ENCODE peak calls at places on chromosomes 3 and 15, in nine cellular contexts. W is AG04450, Q is stomach, J is psoas muscle, O is RWPE2, P is dorsolateral prefrontal cortex, T is transverse colon, L is upper lobe of right lung, F is IMR-90. S is an unnamed sample.

GRCh38 chr3:8646313-8646938 is 1.8 kb upstream of the SSUH2 start:
- DNase-seq in W (no peak), Q (no peak), J (no peak), O (no peak), P (no peak), T (no peak), L (no peak), F (no peak), S (no peak)

GRCh38 chr3:194540268-194540937 is 53.6 kb upstream of the ATP13A3 start:
- DNase-seq in W (no peak), Q (peak), J (no peak), O (no peak), P (peak), T (no peak), L (no peak), F (peak), S (no peak)

GRCh38 chr3:139307601-139308146 is 36.1 kb upstream of the MRPS22 start:
- DNase-seq in W (no peak), Q (no peak), J (no peak), O (no peak), P (no peak), T (no peak), L (no peak), F (no peak), S (no peak)

GRCh38 chr15:56984681-56985515 is 66.5 kb downstream of the TCF12 start:
- DNase-seq in W (no peak), Q (no peak), J (no peak), O (no peak), P (no peak), T (no peak), L (no peak), F (peak), S (no peak)

GRCh38 chr3:126212629-126213375 is 32.4 kb upstream of the ALDH1L1 start:
- DNase-seq in W (no peak), Q (peak), J (peak), O (no peak), P (no peak), T (peak), L (peak), F (peak), S (no peak)

GRCh38 chr3:55167586-55168317 is 239.9 kb upstream of the LRTM1 start:
- DNase-seq in W (peak), Q (no peak), J (no peak), O (no peak), P (no peak), T (no peak), L (no peak), F (peak), S (no peak)

GRCh38 chr3:73694988-73695757 is 70.4 kb upstream of the PDZRN3 start:
- DNase-seq in W (no peak), Q (no peak), J (no peak), O (no peak), P (no peak), T (no peak), L (no peak), F (no peak), S (no peak)

GRCh38 chr3:55191911-55192787 is 264.3 kb upstream of the LRTM1 start:
- DNase-seq in W (peak), Q (no peak), J (no peak), O (no peak), P (no peak), T (no peak), L (no peak), F (peak), S (no peak)

GRCh38 chr3:156694536-156694935 is 20.1 kb downstream of the TIPARP start:
- DNase-seq in W (no peak), Q (no peak), J (no peak), O (no peak), P (no peak), T (no peak), L (no peak), F (peak), S (no peak)

GRCh38 chr3:123194552-123194951 is 7.2 kb upstream of the SEC22A start:
- DNase-seq in W (no peak), Q (peak), J (no peak), O (no peak), P (no peak), T (peak), L (peak), F (peak), S (no peak)

GRCh38 chr3:27216955-27217552 is 152.1 kb downstream of the NEK10 start:
- DNase-seq in W (no peak), Q (no peak), J (no peak), O (no peak), P (no peak), T (no peak), L (no peak), F (peak), S (no peak)

GRCh38 chr3:123126051-123126450 is 59.2 kb downstream of the PDIA5 start:
- DNase-seq in W (no peak), Q (no peak), J (no peak), O (no peak), P (no peak), T (no peak), L (no peak), F (no peak), S (no peak)

GRCh38 chr3:7293286-7293685 is 432.4 kb downstream of the GRM7 start:
- DNase-seq in W (no peak), Q (no peak), J (no peak), O (no peak), P (no peak), T (no peak), L (no peak), F (no peak), S (no peak)

GRCh38 chr15:33013827-33014445 is 180.6 kb downstream of the FMN1 start:
- DNase-seq in W (no peak), Q (no peak), J (no peak), O (no peak), P (no peak), T (no peak), L (no peak), F (peak), S (no peak)

GRCh38 chr3:155231792-155232191 is 61.7 kb downstream of the STRIT1 start:
- DNase-seq in W (no peak), Q (no peak), J (no peak), O (no peak), P (no peak), T (no peak), L (no peak), F (no peak), S (no peak)

GRCh38 chr15:93563218-93563617 is 474.2 kb upstream of the RGMA start:
- DNase-seq in W (no peak), Q (no peak), J (no peak), O (no peak), P (no peak), T (no peak), L (no peak), F (no peak), S (no peak)

GRCh38 chr15:70318996-70319465 is 221.3 kb upstream of the TLE3 start:
- DNase-seq in W (peak), Q (no peak), J (peak), O (no peak), P (no peak), T (peak), L (no peak), F (peak), S (no peak)

GRCh38 chr3:184171562-184171961 is 3.1 kb upstream of the AP2M1 start:
- DNase-seq in W (no peak), Q (no peak), J (no peak), O (no peak), P (peak), T (no peak), L (no peak), F (peak), S (no peak)

DNA sequence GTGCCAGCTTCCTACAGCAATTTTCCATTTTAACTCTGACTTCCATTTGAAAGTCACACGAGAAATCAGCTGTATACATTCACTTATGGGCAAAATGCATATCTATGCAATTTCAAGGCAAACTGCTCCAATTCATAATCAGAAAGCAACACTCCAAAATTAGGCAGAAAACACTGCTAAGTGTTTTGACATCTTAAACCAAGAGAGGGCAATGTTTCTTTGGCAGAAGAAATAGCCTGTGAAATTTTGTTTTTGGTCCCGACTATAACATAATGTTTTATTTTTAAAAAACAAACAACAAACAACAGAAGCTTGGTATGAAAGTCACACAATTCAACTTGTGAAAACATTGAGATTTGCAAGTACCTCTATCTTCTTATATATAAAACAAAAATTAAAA is 42.6 kb downstream of the GOLIM4 start:
- DNase-seq in W (no peak), Q (no peak), J (no peak), O (no peak), P (no peak), T (no peak), L (no peak), F (no peak), S (no peak)
- TF ChIP-seq CTCF in W (peak), Q (no peak), J (no peak), O (peak), P (peak), T (no peak), L (peak), F (peak), S (no peak)

GRCh38 chr15:31435891-31436628 is 109.4 kb downstream of the KLF13 start:
- DNase-seq in W (no peak), Q (no peak), J (peak), O (no peak), P (no peak), T (no peak), L (no peak), F (no peak), S (no peak)

GRCh38 chr15:31433101-31433500 is 106.5 kb downstream of the KLF13 start:
- DNase-seq in W (no peak), Q (no peak), J (no peak), O (no peak), P (no peak), T (no peak), L (no peak), F (no peak), S (no peak)

GRCh38 chr15:31433574-31433973 is 106.9 kb downstream of the KLF13 start:
- DNase-seq in W (no peak), Q (no peak), J (no peak), O (no peak), P (no peak), T (no peak), L (no peak), F (no peak), S (no peak)

GRCh38 chr15:31435256-31435781 is 108.7 kb downstream of the KLF13 start:
- DNase-seq in W (peak), Q (peak), J (peak), O (no peak), P (peak), T (peak), L (peak), F (peak), S (no peak)

GRCh38 chr15:31434418-31435255 is 108.0 kb downstream of the KLF13 start:
- DNase-seq in W (peak), Q (peak), J (peak), O (no peak), P (no peak), T (peak), L (peak), F (peak), S (no peak)
- H3K27ac ChIP-seq in W (peak), Q (peak), J (peak), O (peak), P (peak), T (peak), L (peak), F (peak), S (peak)

DNA sequence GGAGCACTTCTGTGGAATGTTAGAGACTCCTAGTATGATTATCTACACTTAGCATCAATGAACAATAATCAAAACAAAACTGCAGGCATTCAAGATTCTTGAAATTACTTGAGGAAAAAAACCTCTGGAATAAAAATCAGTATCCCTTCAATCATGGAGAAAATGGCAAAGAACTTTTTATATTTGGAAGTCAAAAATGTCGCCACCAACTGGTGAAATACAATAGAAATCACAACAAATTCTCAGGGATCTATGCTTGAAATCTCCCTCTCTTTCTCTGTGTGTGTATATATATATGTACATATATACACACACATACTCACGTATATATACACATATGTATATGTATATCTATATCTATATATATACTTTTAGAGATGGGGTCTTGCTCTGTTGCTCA is 378.9 kb upstream of the ALCAM start:
- DNase-seq in W (no peak), Q (no peak), J (no peak), O (no peak), P (no peak), T (no peak), L (no peak), F (no peak), S (no peak)
- TF ChIP-seq CTCF in W (no peak), Q (no peak), J (no peak), O (peak), P (no peak), T (no peak), L (no peak), F (no peak), S (no peak)

GRCh38 chr15:48643236-48643635 is 2.3 kb downstream of the FBN1 start:
- DNase-seq in W (no peak), Q (no peak), J (no peak), O (no peak), P (no peak), T (no peak), L (no peak), F (no peak), S (no peak)
- H3K27ac ChIP-seq in W (no peak), Q (peak), J (no peak), O (no peak), P (no peak), T (peak), L (peak), F (no peak), S (peak)

S was measured in coronary artery.